ENCODE peak calls at places on chromosomes 7 and 10, in nine cellular contexts. One of them, this sample, is unnamed.

GRCh38 chr7:157347217-157347904 is 10.6 kb downstream of the DNAJB6 start:
- DNase-seq in osteoblast: peak
- DNase-seq in fibroblast of lung: peak
- DNase-seq in colonic mucosa: no peak
- DNase-seq in AG04450: peak
- DNase-seq in A549: peak
- DNase-seq in breast epithelium: no peak
- DNase-seq in testis: peak
- DNase-seq in fibroblast of pulmonary artery: peak
- DNase-seq in this sample: peak

GRCh38 chr7:33849004-33849403 is 56.3 kb upstream of the BMPER start:
- DNase-seq in AG04450: no peak
- DNase-seq in testis: no peak
- DNase-seq in colonic mucosa: no peak
- DNase-seq in osteoblast: no peak
- DNase-seq in breast epithelium: no peak
- DNase-seq in fibroblast of pulmonary artery: no peak
- DNase-seq in A549: no peak
- DNase-seq in fibroblast of lung: no peak
- DNase-seq in this sample: peak

GRCh38 chr10:28637346-28637745 is 40.0 kb upstream of the BAMBI start:
- DNase-seq in breast epithelium: no peak
- DNase-seq in A549: no peak
- DNase-seq in colonic mucosa: no peak
- DNase-seq in fibroblast of pulmonary artery: no peak
- DNase-seq in testis: no peak
- DNase-seq in fibroblast of lung: no peak
- DNase-seq in AG04450: no peak
- DNase-seq in osteoblast: no peak
- DNase-seq in this sample: no peak

GRCh38 chr10:124741281-124741921 is 2.8 kb downstream of the FAM53B start:
- DNase-seq in fibroblast of lung: peak
- DNase-seq in osteoblast: peak
- DNase-seq in AG04450: no peak
- DNase-seq in A549: peak
- DNase-seq in fibroblast of pulmonary artery: peak
- DNase-seq in colonic mucosa: peak
- DNase-seq in testis: peak
- DNase-seq in breast epithelium: no peak
- DNase-seq in this sample: peak

GRCh38 chr10:29392376-29393021 is 103.6 kb downstream of the LYZL1 start:
- DNase-seq in testis: peak
- DNase-seq in fibroblast of lung: peak
- DNase-seq in AG04450: no peak
- DNase-seq in A549: peak
- DNase-seq in colonic mucosa: peak
- DNase-seq in osteoblast: peak
- DNase-seq in breast epithelium: no peak
- DNase-seq in fibroblast of pulmonary artery: peak
- DNase-seq in this sample: peak

GRCh38 chr10:119680050-119680449 is 28.9 kb downstream of the BAG3 start:
- DNase-seq in fibroblast of lung: peak
- DNase-seq in colonic mucosa: no peak
- DNase-seq in testis: no peak
- DNase-seq in breast epithelium: no peak
- DNase-seq in osteoblast: peak
- DNase-seq in AG04450: no peak
- DNase-seq in fibroblast of pulmonary artery: peak
- DNase-seq in A549: peak
- DNase-seq in this sample: peak

GRCh38 chr7:44638611-44639557 is 32.5 kb downstream of the OGDH start:
- DNase-seq in AG04450: no peak
- DNase-seq in breast epithelium: no peak
- DNase-seq in testis: peak
- DNase-seq in A549: peak
- DNase-seq in fibroblast of pulmonary artery: peak
- DNase-seq in osteoblast: peak
- DNase-seq in colonic mucosa: peak
- DNase-seq in fibroblast of lung: peak
- DNase-seq in this sample: peak

GRCh38 chr7:107874605-107875446 is 16.2 kb upstream of the DLD start:
- DNase-seq in osteoblast: peak
- DNase-seq in colonic mucosa: peak
- DNase-seq in AG04450: no peak
- DNase-seq in breast epithelium: no peak
- DNase-seq in testis: peak
- DNase-seq in A549: peak
- DNase-seq in fibroblast of lung: peak
- DNase-seq in fibroblast of pulmonary artery: peak
- DNase-seq in this sample: peak

GRCh38 chr7:227940-228339 is 35.6 kb downstream of the FAM20C start:
- DNase-seq in colonic mucosa: no peak
- DNase-seq in fibroblast of lung: no peak
- DNase-seq in fibroblast of pulmonary artery: no peak
- DNase-seq in AG04450: no peak
- DNase-seq in breast epithelium: no peak
- DNase-seq in A549: no peak
- DNase-seq in testis: no peak
- DNase-seq in osteoblast: no peak
- DNase-seq in this sample: no peak

GRCh38 chr10:86688398-86688921 is 20.1 kb downstream of the LDB3 start:
- DNase-seq in fibroblast of lung: peak
- DNase-seq in A549: peak
- DNase-seq in fibroblast of pulmonary artery: peak
- DNase-seq in colonic mucosa: peak
- DNase-seq in breast epithelium: no peak
- DNase-seq in osteoblast: peak
- DNase-seq in testis: peak
- DNase-seq in AG04450: peak
- DNase-seq in this sample: peak

GRCh38 chr10:124298891-124299290 is 119.8 kb downstream of the OAT start:
- DNase-seq in AG04450: no peak
- DNase-seq in colonic mucosa: no peak
- DNase-seq in testis: no peak
- DNase-seq in A549: no peak
- DNase-seq in fibroblast of pulmonary artery: no peak
- DNase-seq in breast epithelium: no peak
- DNase-seq in fibroblast of lung: no peak
- DNase-seq in osteoblast: peak
- DNase-seq in this sample: no peak

GRCh38 chr10:79444243-79445119 is 943 bp downstream of the ZCCHC24 start:
- DNase-seq in A549: peak
- DNase-seq in fibroblast of pulmonary artery: peak
- DNase-seq in osteoblast: peak
- DNase-seq in colonic mucosa: peak
- DNase-seq in breast epithelium: peak
- DNase-seq in fibroblast of lung: peak
- DNase-seq in AG04450: no peak
- DNase-seq in testis: peak
- DNase-seq in this sample: peak

GRCh38 chr7:37211097-37211496 is 237.6 kb downstream of the ELMO1 start:
- DNase-seq in A549: no peak
- DNase-seq in fibroblast of pulmonary artery: peak
- DNase-seq in AG04450: no peak
- DNase-seq in breast epithelium: no peak
- DNase-seq in osteoblast: no peak
- DNase-seq in testis: peak
- DNase-seq in fibroblast of lung: peak
- DNase-seq in colonic mucosa: peak
- DNase-seq in this sample: peak

GRCh38 chr7:4175346-4175973 is 506.6 kb upstream of the FOXK1 start:
- DNase-seq in osteoblast: no peak
- DNase-seq in breast epithelium: no peak
- DNase-seq in testis: no peak
- DNase-seq in colonic mucosa: no peak
- DNase-seq in A549: no peak
- DNase-seq in fibroblast of lung: no peak
- DNase-seq in AG04450: no peak
- DNase-seq in fibroblast of pulmonary artery: no peak
- DNase-seq in this sample: no peak

GRCh38 chr7:139588632-139589031 is 65.1 kb downstream of the CLEC2L start:
- DNase-seq in AG04450: peak
- DNase-seq in testis: peak
- DNase-seq in fibroblast of lung: peak
- DNase-seq in osteoblast: no peak
- DNase-seq in breast epithelium: peak
- DNase-seq in colonic mucosa: no peak
- DNase-seq in A549: no peak
- DNase-seq in fibroblast of pulmonary artery: peak
- DNase-seq in this sample: peak

GRCh38 chr7:77983973-77984372 is 185.4 kb downstream of the PHTF2 start:
- DNase-seq in AG04450: no peak
- DNase-seq in osteoblast: no peak
- DNase-seq in colonic mucosa: no peak
- DNase-seq in fibroblast of pulmonary artery: no peak
- DNase-seq in testis: no peak
- DNase-seq in fibroblast of lung: no peak
- DNase-seq in A549: no peak
- DNase-seq in breast epithelium: no peak
- DNase-seq in this sample: no peak

GRCh38 chr7:77985974-77986339 is 187.4 kb downstream of the PHTF2 start:
- DNase-seq in testis: no peak
- DNase-seq in A549: no peak
- DNase-seq in colonic mucosa: no peak
- DNase-seq in fibroblast of pulmonary artery: peak
- DNase-seq in AG04450: no peak
- DNase-seq in fibroblast of lung: no peak
- DNase-seq in breast epithelium: no peak
- DNase-seq in osteoblast: no peak
- DNase-seq in this sample: no peak

GRCh38 chr7:77989981-77990566 is 191.5 kb downstream of the PHTF2 start:
- DNase-seq in fibroblast of pulmonary artery: peak
- DNase-seq in A549: peak
- DNase-seq in testis: no peak
- DNase-seq in osteoblast: no peak
- DNase-seq in colonic mucosa: peak
- DNase-seq in AG04450: no peak
- DNase-seq in fibroblast of lung: no peak
- DNase-seq in breast epithelium: no peak
- DNase-seq in this sample: no peak

GRCh38 chr7:77982926-77983550 is 184.5 kb downstream of the PHTF2 start:
- DNase-seq in breast epithelium: no peak
- DNase-seq in fibroblast of lung: no peak
- DNase-seq in fibroblast of pulmonary artery: no peak
- DNase-seq in osteoblast: no peak
- DNase-seq in colonic mucosa: no peak
- DNase-seq in AG04450: no peak
- DNase-seq in testis: no peak
- DNase-seq in A549: peak
- DNase-seq in this sample: no peak

DNA sequence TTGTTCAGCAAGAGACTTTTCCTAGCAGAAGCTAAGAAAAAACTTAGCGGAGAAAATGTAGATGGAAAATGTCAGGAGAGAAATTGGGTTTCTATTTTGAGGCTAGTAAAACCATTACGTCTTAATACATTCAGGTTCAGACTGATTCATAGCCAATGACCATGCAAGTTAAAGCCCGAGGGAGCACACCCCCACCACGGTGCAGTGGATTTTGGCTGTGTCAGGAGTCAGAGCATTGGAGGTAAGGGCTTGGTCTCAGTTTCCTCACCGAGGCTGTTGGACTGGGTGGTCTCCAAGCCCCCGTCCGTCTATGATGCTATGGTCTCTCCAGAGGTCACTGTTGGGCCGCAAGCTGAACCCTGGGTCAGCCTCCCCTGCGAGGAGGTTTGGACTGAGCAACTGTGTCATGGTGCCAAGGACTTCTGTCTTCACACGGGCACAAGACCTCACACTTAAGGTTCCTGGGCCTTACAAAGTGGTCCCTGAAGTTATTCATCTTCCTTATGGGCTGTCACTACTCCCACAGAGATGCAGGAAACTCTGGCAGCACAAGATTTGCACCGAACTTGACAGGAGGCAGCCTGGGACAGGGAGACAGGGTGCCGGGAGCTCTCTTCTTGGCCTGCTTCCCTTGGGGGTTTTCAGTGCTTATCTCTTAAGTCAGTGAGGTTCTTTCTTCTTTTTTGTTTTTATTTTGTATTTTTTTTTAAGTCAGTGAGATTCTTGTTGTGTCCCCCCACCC is 186.8 kb downstream of the PHTF2 start:
- DNase-seq in testis: no peak
- DNase-seq in AG04450: no peak
- DNase-seq in osteoblast: peak
- DNase-seq in fibroblast of pulmonary artery: peak
- DNase-seq in colonic mucosa: no peak
- DNase-seq in breast epithelium: no peak
- DNase-seq in fibroblast of lung: no peak
- DNase-seq in A549: no peak
- DNase-seq in this sample: no peak
- TF ChIP-seq CTCF in testis: no peak
- TF ChIP-seq CTCF in AG04450: no peak
- TF ChIP-seq CTCF in osteoblast: no peak
- TF ChIP-seq CTCF in fibroblast of pulmonary artery: no peak
- TF ChIP-seq CTCF in colonic mucosa: no peak
- TF ChIP-seq CTCF in breast epithelium: no peak
- TF ChIP-seq CTCF in fibroblast of lung: no peak
- TF ChIP-seq CTCF in A549: no peak
- TF ChIP-seq CTCF in this sample: no peak

GRCh38 chr7:35257251-35258124 is 3.6 kb upstream of the TBX20 start:
- DNase-seq in colonic mucosa: no peak
- DNase-seq in osteoblast: peak
- DNase-seq in breast epithelium: no peak
- DNase-seq in testis: peak
- DNase-seq in AG04450: no peak
- DNase-seq in fibroblast of lung: no peak
- DNase-seq in A549: no peak
- DNase-seq in fibroblast of pulmonary artery: no peak
- DNase-seq in this sample: peak
- H3K4me3 ChIP-seq in colonic mucosa: no peak
- H3K4me3 ChIP-seq in osteoblast: no peak
- H3K4me3 ChIP-seq in breast epithelium: no peak
- H3K4me3 ChIP-seq in testis: peak
- H3K4me3 ChIP-seq in AG04450: no peak
- H3K4me3 ChIP-seq in fibroblast of lung: no peak
- H3K4me3 ChIP-seq in A549: no peak
- H3K4me3 ChIP-seq in fibroblast of pulmonary artery: peak
- H3K4me3 ChIP-seq in this sample: no peak

DNA sequence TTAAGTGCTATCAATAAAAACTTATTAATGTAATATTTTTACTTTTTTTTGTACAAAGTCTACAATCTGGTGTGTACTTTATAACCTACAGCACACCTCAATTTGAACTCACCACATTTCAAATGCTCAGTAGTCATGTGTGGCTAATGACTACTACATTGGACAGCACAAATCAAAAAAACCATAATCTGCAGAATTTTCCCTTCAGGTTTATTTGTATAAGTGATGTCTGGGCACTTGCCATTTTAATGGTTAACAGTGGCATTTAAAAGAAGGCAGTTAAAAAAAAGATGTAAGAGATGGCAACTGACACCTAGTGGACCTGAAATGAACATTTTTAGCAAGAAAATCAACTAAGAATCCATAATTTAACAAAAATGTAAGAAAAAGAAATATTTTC is 124.6 kb upstream of the NRBF2 start:
- DNase-seq in osteoblast: no peak
- DNase-seq in fibroblast of pulmonary artery: peak
- DNase-seq in fibroblast of lung: no peak
- DNase-seq in AG04450: no peak
- DNase-seq in A549: no peak
- DNase-seq in breast epithelium: no peak
- DNase-seq in testis: no peak
- DNase-seq in colonic mucosa: no peak
- DNase-seq in this sample: no peak
- TF ChIP-seq CTCF in osteoblast: peak
- TF ChIP-seq CTCF in fibroblast of pulmonary artery: no peak
- TF ChIP-seq CTCF in fibroblast of lung: no peak
- TF ChIP-seq CTCF in AG04450: no peak
- TF ChIP-seq CTCF in A549: no peak
- TF ChIP-seq CTCF in breast epithelium: no peak
- TF ChIP-seq CTCF in testis: no peak
- TF ChIP-seq CTCF in colonic mucosa: no peak
- TF ChIP-seq CTCF in this sample: no peak

GRCh38 chr10:89836840-89837172 is 135.4 kb downstream of the KIF20B start:
- DNase-seq in AG04450: no peak
- DNase-seq in colonic mucosa: no peak
- DNase-seq in testis: no peak
- DNase-seq in fibroblast of lung: no peak
- DNase-seq in osteoblast: peak
- DNase-seq in A549: no peak
- DNase-seq in fibroblast of pulmonary artery: no peak
- DNase-seq in breast epithelium: no peak
- DNase-seq in this sample: no peak
- H3K4me3 ChIP-seq in AG04450: peak
- H3K4me3 ChIP-seq in colonic mucosa: peak
- H3K4me3 ChIP-seq in testis: peak
- H3K4me3 ChIP-seq in fibroblast of lung: peak
- H3K4me3 ChIP-seq in osteoblast: peak
- H3K4me3 ChIP-seq in A549: no peak
- H3K4me3 ChIP-seq in fibroblast of pulmonary artery: peak
- H3K4me3 ChIP-seq in breast epithelium: peak
- H3K4me3 ChIP-seq in this sample: peak

This sample was measured in astrocyte of the spinal cord.